ENCODE peak calls at places on chromosomes 4 and X, in six cellular contexts. One of them, this sample, is unnamed.
A peak's percentile ranks its signal among the peaks of the same experiment; 100 is the strongest.

GRCh38 chr4:87950516-87950915 is 25.0 kb upstream of the SPP1 start:
- DNase-seq in T-helper 1 cell: no peak
- DNase-seq in foreskin fibroblast: no peak
- DNase-seq in dorsolateral prefrontal cortex: no peak
- DNase-seq in NCI-H446 treated with DMSO at 0.1 percent for 48 hours: no peak
- DNase-seq in ascending aorta: no peak
- DNase-seq in this sample: no peak

GRCh38 chr4:137998666-137999429 is 243.3 kb downstream of the SLC7A11 start:
- DNase-seq in NCI-H446 treated with DMSO at 0.1 percent for 48 hours: no peak
- DNase-seq in dorsolateral prefrontal cortex: no peak
- DNase-seq in foreskin fibroblast: peak; percentile 17
- DNase-seq in ascending aorta: no peak
- DNase-seq in T-helper 1 cell: no peak
- DNase-seq in this sample: no peak

GRCh38 chr4:62881210-62881609 is 1528.0 kb downstream of the TECRL start:
- DNase-seq in T-helper 1 cell: no peak
- DNase-seq in dorsolateral prefrontal cortex: no peak
- DNase-seq in foreskin fibroblast: no peak
- DNase-seq in NCI-H446 treated with DMSO at 0.1 percent for 48 hours: no peak
- DNase-seq in ascending aorta: no peak
- DNase-seq in this sample: no peak

GRCh38 chr4:169115897-169116254 is 105.8 kb upstream of the CBR4 start:
- DNase-seq in NCI-H446 treated with DMSO at 0.1 percent for 48 hours: no peak
- DNase-seq in foreskin fibroblast: peak; percentile 94
- DNase-seq in ascending aorta: peak; percentile 73
- DNase-seq in dorsolateral prefrontal cortex: no peak
- DNase-seq in T-helper 1 cell: no peak
- DNase-seq in this sample: no peak

GRCh38 chr4:100311181-100311580 is 120.9 kb upstream of the DDIT4L start:
- DNase-seq in foreskin fibroblast: peak; percentile 27
- DNase-seq in ascending aorta: no peak
- DNase-seq in NCI-H446 treated with DMSO at 0.1 percent for 48 hours: no peak
- DNase-seq in T-helper 1 cell: no peak
- DNase-seq in dorsolateral prefrontal cortex: no peak
- DNase-seq in this sample: no peak

GRCh38 chrX:20063716-20064351 is 52.9 kb downstream of the MAP7D2 start:
- DNase-seq in dorsolateral prefrontal cortex: no peak
- DNase-seq in foreskin fibroblast: peak; percentile 13
- DNase-seq in T-helper 1 cell: no peak
- DNase-seq in ascending aorta: no peak
- DNase-seq in NCI-H446 treated with DMSO at 0.1 percent for 48 hours: no peak
- DNase-seq in this sample: no peak

GRCh38 chrX:154738013-154738738 is 12.7 kb downstream of the GAB3 start:
- DNase-seq in ascending aorta: peak; percentile 80
- DNase-seq in dorsolateral prefrontal cortex: no peak
- DNase-seq in NCI-H446 treated with DMSO at 0.1 percent for 48 hours: no peak
- DNase-seq in foreskin fibroblast: peak; percentile 88
- DNase-seq in T-helper 1 cell: peak; percentile 71
- DNase-seq in this sample: no peak

GRCh38 chr4:74338792-74339333 is 26.1 kb upstream of the EREG start:
- DNase-seq in ascending aorta: no peak
- DNase-seq in T-helper 1 cell: no peak
- DNase-seq in dorsolateral prefrontal cortex: no peak
- DNase-seq in foreskin fibroblast: no peak
- DNase-seq in NCI-H446 treated with DMSO at 0.1 percent for 48 hours: no peak
- DNase-seq in this sample: no peak

This sample was measured in effector memory CD4-positive, alpha-beta T cell.